ENCODE peak calls at places on chromosomes 13 and 19, in ten cellular contexts. N, Z, J, E, T, L, P, X, M and I are unnamed samples.

GRCh38 chr13:29435125-29435911 is 160.2 kb downstream of the SLC7A1 start:
- DNase-seq in N (no peak), Z (no peak), J (peak; percentile 40), E (no peak), T (peak; percentile 63), L (no peak), P (no peak), X (no peak), M (no peak), I (no peak)

GRCh38 chr13:29758591-29759114 is 91.8 kb downstream of the UBL3 start:
- DNase-seq in N (peak; percentile 47), Z (no peak), J (no peak), E (peak; percentile 72), T (peak; percentile 67), L (peak; percentile 34), P (peak; percentile 85), X (peak; percentile 78), M (no peak), I (peak; percentile 38)

GRCh38 chr19:49357186-49357585 is 5.0 kb downstream of the TEAD2 start:
- DNase-seq in N (no peak), Z (no peak), J (no peak), E (no peak), T (no peak), L (no peak), P (no peak), X (no peak), M (peak; percentile 71), I (no peak)

GRCh38 chr13:60654405-60654804 is 257.4 kb downstream of the TDRD3 start:
- DNase-seq in N (no peak), Z (no peak), J (peak; percentile 53), E (no peak), T (no peak), L (peak; percentile 28), P (peak; percentile 42), X (no peak), M (no peak), I (no peak)

GRCh38 chr13:49411353-49411752 is 32.5 kb downstream of the CAB39L start:
- DNase-seq in N (no peak), Z (no peak), J (no peak), E (no peak), T (no peak), L (no peak), P (no peak), X (no peak), M (no peak), I (no peak)

GRCh38 chr13:100833427-100833826 is 158.8 kb upstream of the TMTC4 start:
- DNase-seq in N (no peak), Z (no peak), J (no peak), E (no peak), T (no peak), L (no peak), P (no peak), X (no peak), M (no peak), I (no peak)

GRCh38 chr13:102401305-102401704 is 543 bp downstream of the FGF14 start:
- DNase-seq in N (no peak), Z (no peak), J (no peak), E (no peak), T (no peak), L (no peak), P (no peak), X (no peak), M (no peak), I (no peak)

GRCh38 chr13:46181799-46182490 is at the start of gene LCP1:
- DNase-seq in N (peak; percentile 76), Z (no peak), J (no peak), E (peak; percentile 88), T (peak; percentile 67), L (no peak), P (no peak), X (peak; percentile 60), M (peak; percentile 97), I (peak; percentile 93)

GRCh38 chr19:45098521-45099464 is 5.8 kb downstream of the PPP1R37 start:
- DNase-seq in N (no peak), Z (no peak), J (peak; percentile 53), E (no peak), T (no peak), L (no peak), P (no peak), X (no peak), M (no peak), I (no peak)

GRCh38 chr19:50510121-50510670 is 795 bp downstream of the JOSD2 start:
- DNase-seq in N (no peak), Z (peak; percentile 71), J (no peak), E (no peak), T (no peak), L (peak; percentile 56), P (no peak), X (no peak), M (no peak), I (no peak)

GRCh38 chr19:495440-496332 is 600 bp upstream of the MADCAM1 start:
- DNase-seq in N (peak; percentile 48), Z (no peak), J (no peak), E (no peak), T (no peak), L (peak; percentile 61), P (no peak), X (no peak), M (no peak), I (peak; percentile 48)

GRCh38 chr19:31300406-31300805 is 48.8 kb downstream of the TSHZ3 start:
- DNase-seq in N (no peak), Z (no peak), J (no peak), E (no peak), T (peak; percentile 41), L (no peak), P (no peak), X (no peak), M (no peak), I (no peak)

GRCh38 chr19:5309438-5310204 is 31.0 kb downstream of the PTPRS start:
- DNase-seq in N (no peak), Z (no peak), J (no peak), E (no peak), T (no peak), L (no peak), P (no peak), X (no peak), M (no peak), I (no peak)

DNA sequence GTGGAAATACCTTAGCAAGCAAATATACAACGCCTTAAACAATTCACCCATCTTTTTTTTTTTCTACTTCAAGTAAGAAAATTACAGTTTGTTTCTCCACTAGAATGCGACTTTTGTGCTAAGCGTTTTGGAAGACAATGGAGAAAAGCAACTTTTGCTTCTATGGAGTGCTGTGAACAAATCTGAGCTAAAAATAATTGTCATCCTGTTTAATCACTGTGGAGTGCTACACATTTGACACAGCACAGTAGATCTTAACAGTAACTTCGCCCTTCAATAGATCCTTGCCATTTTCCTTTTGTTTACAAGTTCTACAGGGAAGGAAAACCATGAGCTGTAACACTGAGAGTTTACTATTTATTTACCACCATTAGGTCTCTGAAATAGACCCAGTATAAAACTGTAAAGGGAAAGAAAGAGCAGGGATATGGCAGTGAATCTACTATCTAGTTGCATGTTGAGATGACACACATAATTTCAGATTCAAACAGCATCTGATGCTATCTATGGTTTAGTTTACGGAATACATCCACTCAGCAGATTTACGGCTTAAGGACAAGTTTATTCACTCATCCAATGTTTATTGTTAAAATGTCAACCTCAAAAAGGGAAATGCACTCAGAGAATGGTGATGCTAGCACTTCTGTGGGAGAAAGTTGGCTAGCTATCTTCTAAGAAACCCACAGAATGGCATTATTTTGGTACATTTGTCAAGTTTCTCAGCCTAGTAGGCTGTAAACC is 175.3 kb downstream of the VWA8 start:
- DNase-seq in N (no peak), Z (no peak), J (no peak), E (no peak), T (no peak), L (no peak), P (no peak), X (no peak), M (no peak), I (no peak)
- H3K4me1 ChIP-seq in N (no peaks in the 10 kb centered on the region), Z (peaks cover 11% of the 10 kb centered on the region), J (peaks cover 37% of the 10 kb centered on the region), E (no peaks in the 10 kb centered on the region), T (no peaks in the 10 kb centered on the region), L (no peaks in the 10 kb centered on the region), P (no peaks in the 10 kb centered on the region), X (peaks cover 2% of the 10 kb centered on the region), M (no peaks in the 10 kb centered on the region), I (no peaks in the 10 kb centered on the region)

DNA sequence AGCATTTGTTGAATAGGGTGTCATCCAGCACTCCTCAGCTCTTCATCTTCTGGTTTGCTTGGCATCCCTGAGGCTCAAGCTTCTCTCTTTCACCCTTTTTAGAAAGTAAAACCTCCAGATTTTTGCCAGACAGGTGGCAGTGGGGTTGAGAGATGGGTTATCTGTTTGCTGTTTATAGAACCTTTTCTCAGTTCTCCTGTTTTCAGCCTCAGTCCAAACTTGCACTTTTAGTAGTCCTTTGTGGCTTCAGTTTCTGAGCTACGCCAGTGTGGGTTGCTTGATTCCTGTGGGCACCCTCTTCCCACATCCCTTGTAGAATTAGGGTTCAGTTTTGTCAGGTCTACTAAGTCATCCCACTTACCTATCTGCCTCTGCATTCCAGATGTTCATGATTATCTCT is 147.9 kb downstream of the PAN3 start:
- DNase-seq in N (no peak), Z (no peak), J (no peak), E (no peak), T (no peak), L (no peak), P (no peak), X (no peak), M (peak; percentile 22), I (no peak)
- H3K36me3 ChIP-seq in N (peaks cover 28% of the 10 kb centered on the region), Z (peaks cover 69% of the 10 kb centered on the region), J (peaks cover 85% of the 10 kb centered on the region), E (peaks cover 58% of the 10 kb centered on the region), T (peaks cover 20% of the 10 kb centered on the region), L (no peaks in the 10 kb centered on the region), P (peaks cover 1% of the 10 kb centered on the region), X (peaks cover 70% of the 10 kb centered on the region), M (peaks cover 80% of the 10 kb centered on the region), I (peaks cover 55% of the 10 kb centered on the region)

DNA sequence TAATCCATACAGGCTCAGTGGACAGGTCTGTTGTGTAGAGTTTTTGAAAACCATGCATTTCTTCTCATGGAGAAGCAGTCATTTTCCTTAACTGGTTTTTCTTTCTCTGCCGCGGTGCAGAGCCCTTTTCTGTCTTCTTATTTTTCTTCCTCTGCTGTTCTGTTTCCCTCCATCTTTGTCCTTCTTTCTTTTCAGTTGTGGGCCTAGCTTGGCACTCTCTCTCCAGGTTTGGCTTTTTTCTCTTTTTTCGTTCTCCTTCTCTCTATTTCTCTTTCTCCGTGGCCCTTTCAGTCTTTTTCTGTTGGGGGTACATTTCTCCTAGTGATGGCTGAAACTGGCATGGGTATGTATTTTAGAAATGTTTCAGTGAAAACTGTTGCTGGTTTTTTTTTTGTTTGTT is 24.1 kb downstream of the NFIX start:
- DNase-seq in N (no peak), Z (no peak), J (no peak), E (no peak), T (no peak), L (no peak), P (no peak), X (no peak), M (no peak), I (no peak)
- H3K4me1 ChIP-seq in N (peaks cover 16% of the 10 kb centered on the region), Z (peaks cover 99% of the 10 kb centered on the region), J (peaks cover 98% of the 10 kb centered on the region), E (no peaks in the 10 kb centered on the region), T (peaks cover 9% of the 10 kb centered on the region), L (peaks cover 26% of the 10 kb centered on the region), P (peaks cover 6% of the 10 kb centered on the region), X (peaks cover 85% of the 10 kb centered on the region), M (no peaks in the 10 kb centered on the region), I (peaks cover 14% of the 10 kb centered on the region)

DNA sequence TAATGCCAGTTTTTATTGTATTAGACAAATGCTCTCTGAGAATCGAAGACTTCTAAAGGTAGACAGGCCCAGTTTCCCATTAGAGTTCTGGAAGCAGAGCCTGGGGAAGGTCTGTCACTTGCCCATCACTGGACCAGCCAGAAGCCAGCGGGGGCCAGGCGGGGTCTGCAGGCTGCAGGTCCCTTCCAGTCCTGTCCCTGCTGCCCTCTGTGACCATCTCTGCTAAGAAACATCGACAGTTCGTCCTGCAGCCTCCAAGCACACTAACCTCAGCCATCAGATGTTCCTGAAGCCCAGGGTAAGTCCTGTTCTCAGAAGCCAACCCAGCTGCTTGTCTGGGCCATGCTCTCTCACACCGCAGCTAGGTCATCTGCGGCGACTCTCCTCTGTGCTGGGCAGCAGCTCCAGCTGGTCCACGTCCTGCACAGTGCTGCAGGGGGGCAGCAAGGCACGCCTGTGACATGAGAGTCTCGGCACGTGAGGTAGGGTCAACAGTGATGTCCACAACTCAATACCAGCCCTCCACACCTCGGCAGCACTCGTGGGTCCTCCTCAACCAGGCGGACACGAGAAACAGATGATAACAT is 2.9 kb upstream of the ADPRHL1 start:
- DNase-seq in N (no peak), Z (no peak), J (peak; percentile 11), E (no peak), T (no peak), L (no peak), P (no peak), X (no peak), M (no peak), I (no peak)
- H3K36me3 ChIP-seq in N (peaks cover 29% of the 10 kb centered on the region), Z (peaks cover 60% of the 10 kb centered on the region), J (peaks cover 66% of the 10 kb centered on the region), E (peaks cover 53% of the 10 kb centered on the region), T (peaks cover 46% of the 10 kb centered on the region), L (peaks cover 14% of the 10 kb centered on the region), P (peaks cover 3% of the 10 kb centered on the region), X (peaks cover 74% of the 10 kb centered on the region), M (peaks cover 18% of the 10 kb centered on the region), I (peaks cover 33% of the 10 kb centered on the region)